ENCODE peak calls at places on chromosomes 11 and 22, in eight cellular contexts. One of them, this sample, is unnamed.

GRCh38 chr11:126310229-126310991 is 6.5 kb downstream of the DCPS start:
- DNase-seq in stomach: peak; percentile 74
- DNase-seq in NCI-H2081 treated with DMSO at 0.1 percent for 48 hours: no peak
- DNase-seq in AG08395: peak; percentile 83
- DNase-seq in HEK293T: peak; percentile 79
- DNase-seq in body of pancreas: peak; percentile 81
- DNase-seq in stimulated activated CD4-positive, alpha-beta T cell treated with anti-CD3 and anti-CD28 coated beads, Interleukin-2, amount 100 ng/mL, for 48 hours: peak; percentile 51
- DNase-seq in fibroblast of the conjunctiva: peak; percentile 51
- DNase-seq in this sample: peak; percentile 81

GRCh38 chr11:65129649-65130441 is 4.5 kb downstream of the SYVN1 start:
- DNase-seq in stimulated activated CD4-positive, alpha-beta T cell treated with anti-CD3 and anti-CD28 coated beads, Interleukin-2, amount 100 ng/mL, for 48 hours: no peak
- DNase-seq in fibroblast of the conjunctiva: no peak
- DNase-seq in stomach: no peak
- DNase-seq in body of pancreas: no peak
- DNase-seq in NCI-H2081 treated with DMSO at 0.1 percent for 48 hours: no peak
- DNase-seq in AG08395: no peak
- DNase-seq in HEK293T: no peak
- DNase-seq in this sample: no peak

GRCh38 chr11:69888671-69889076 is 69.5 kb upstream of the FGF3 start:
- DNase-seq in HEK293T: peak; percentile 84
- DNase-seq in stimulated activated CD4-positive, alpha-beta T cell treated with anti-CD3 and anti-CD28 coated beads, Interleukin-2, amount 100 ng/mL, for 48 hours: peak; percentile 71
- DNase-seq in NCI-H2081 treated with DMSO at 0.1 percent for 48 hours: no peak
- DNase-seq in fibroblast of the conjunctiva: peak; percentile 14
- DNase-seq in stomach: peak; percentile 77
- DNase-seq in body of pancreas: peak; percentile 77
- DNase-seq in AG08395: peak; percentile 83
- DNase-seq in this sample: peak; percentile 87

GRCh38 chr11:118915941-118916841 is 9.5 kb downstream of the BCL9L start:
- DNase-seq in stimulated activated CD4-positive, alpha-beta T cell treated with anti-CD3 and anti-CD28 coated beads, Interleukin-2, amount 100 ng/mL, for 48 hours: no peak
- DNase-seq in AG08395: no peak
- DNase-seq in fibroblast of the conjunctiva: no peak
- DNase-seq in HEK293T: no peak
- DNase-seq in stomach: no peak
- DNase-seq in NCI-H2081 treated with DMSO at 0.1 percent for 48 hours: no peak
- DNase-seq in body of pancreas: no peak
- DNase-seq in this sample: no peak

GRCh38 chr11:102269927-102270326 is 47.4 kb upstream of the BIRC3 start:
- DNase-seq in fibroblast of the conjunctiva: no peak
- DNase-seq in NCI-H2081 treated with DMSO at 0.1 percent for 48 hours: no peak
- DNase-seq in HEK293T: no peak
- DNase-seq in AG08395: peak; percentile 23
- DNase-seq in stimulated activated CD4-positive, alpha-beta T cell treated with anti-CD3 and anti-CD28 coated beads, Interleukin-2, amount 100 ng/mL, for 48 hours: no peak
- DNase-seq in body of pancreas: no peak
- DNase-seq in stomach: no peak
- DNase-seq in this sample: no peak

GRCh38 chr11:14136561-14136960 is 174.0 kb downstream of the SPON1 start:
- DNase-seq in stimulated activated CD4-positive, alpha-beta T cell treated with anti-CD3 and anti-CD28 coated beads, Interleukin-2, amount 100 ng/mL, for 48 hours: no peak
- DNase-seq in stomach: no peak
- DNase-seq in HEK293T: no peak
- DNase-seq in body of pancreas: no peak
- DNase-seq in NCI-H2081 treated with DMSO at 0.1 percent for 48 hours: no peak
- DNase-seq in AG08395: no peak
- DNase-seq in fibroblast of the conjunctiva: no peak
- DNase-seq in this sample: no peak

GRCh38 chr22:37662039-37662438 is 3.5 kb downstream of the PDXP start:
- DNase-seq in fibroblast of the conjunctiva: no peak
- DNase-seq in NCI-H2081 treated with DMSO at 0.1 percent for 48 hours: no peak
- DNase-seq in stomach: no peak
- DNase-seq in AG08395: no peak
- DNase-seq in body of pancreas: no peak
- DNase-seq in stimulated activated CD4-positive, alpha-beta T cell treated with anti-CD3 and anti-CD28 coated beads, Interleukin-2, amount 100 ng/mL, for 48 hours: no peak
- DNase-seq in HEK293T: no peak
- DNase-seq in this sample: no peak

GRCh38 chr11:114282488-114282887 is 13.7 kb upstream of the NNMT start:
- DNase-seq in stomach: no peak
- DNase-seq in fibroblast of the conjunctiva: no peak
- DNase-seq in stimulated activated CD4-positive, alpha-beta T cell treated with anti-CD3 and anti-CD28 coated beads, Interleukin-2, amount 100 ng/mL, for 48 hours: no peak
- DNase-seq in body of pancreas: no peak
- DNase-seq in NCI-H2081 treated with DMSO at 0.1 percent for 48 hours: no peak
- DNase-seq in AG08395: no peak
- DNase-seq in HEK293T: no peak
- DNase-seq in this sample: no peak

GRCh38 chr11:19907008-19907579 is 194.5 kb downstream of the NAV2 start:
- DNase-seq in stomach: no peak
- DNase-seq in AG08395: no peak
- DNase-seq in NCI-H2081 treated with DMSO at 0.1 percent for 48 hours: no peak
- DNase-seq in body of pancreas: no peak
- DNase-seq in stimulated activated CD4-positive, alpha-beta T cell treated with anti-CD3 and anti-CD28 coated beads, Interleukin-2, amount 100 ng/mL, for 48 hours: no peak
- DNase-seq in HEK293T: no peak
- DNase-seq in fibroblast of the conjunctiva: no peak
- DNase-seq in this sample: no peak

GRCh38 chr11:78140392-78141077 is 1.1 kb upstream of the ALG8 start:
- DNase-seq in stimulated activated CD4-positive, alpha-beta T cell treated with anti-CD3 and anti-CD28 coated beads, Interleukin-2, amount 100 ng/mL, for 48 hours: no peak
- DNase-seq in fibroblast of the conjunctiva: no peak
- DNase-seq in NCI-H2081 treated with DMSO at 0.1 percent for 48 hours: no peak
- DNase-seq in body of pancreas: no peak
- DNase-seq in HEK293T: no peak
- DNase-seq in stomach: no peak
- DNase-seq in AG08395: no peak
- DNase-seq in this sample: no peak

GRCh38 chr11:1874406-1875092 is 17.1 kb downstream of the PRR33 start:
- DNase-seq in stimulated activated CD4-positive, alpha-beta T cell treated with anti-CD3 and anti-CD28 coated beads, Interleukin-2, amount 100 ng/mL, for 48 hours: no peak
- DNase-seq in AG08395: no peak
- DNase-seq in HEK293T: no peak
- DNase-seq in body of pancreas: peak; percentile 4
- DNase-seq in NCI-H2081 treated with DMSO at 0.1 percent for 48 hours: no peak
- DNase-seq in fibroblast of the conjunctiva: no peak
- DNase-seq in stomach: no peak
- DNase-seq in this sample: no peak

GRCh38 chr22:45968751-45969413 is 8.1 kb downstream of the WNT7B start:
- DNase-seq in HEK293T: no peak
- DNase-seq in stimulated activated CD4-positive, alpha-beta T cell treated with anti-CD3 and anti-CD28 coated beads, Interleukin-2, amount 100 ng/mL, for 48 hours: no peak
- DNase-seq in fibroblast of the conjunctiva: no peak
- DNase-seq in AG08395: peak; percentile 56
- DNase-seq in stomach: no peak
- DNase-seq in body of pancreas: no peak
- DNase-seq in NCI-H2081 treated with DMSO at 0.1 percent for 48 hours: no peak
- DNase-seq in this sample: peak; percentile 57

GRCh38 chr11:36376315-36376887 is 80.3 kb downstream of the PRR5L start:
- DNase-seq in HEK293T: peak; percentile 11
- DNase-seq in fibroblast of the conjunctiva: no peak
- DNase-seq in body of pancreas: no peak
- DNase-seq in AG08395: peak; percentile 20
- DNase-seq in stimulated activated CD4-positive, alpha-beta T cell treated with anti-CD3 and anti-CD28 coated beads, Interleukin-2, amount 100 ng/mL, for 48 hours: no peak
- DNase-seq in stomach: peak; percentile 32
- DNase-seq in NCI-H2081 treated with DMSO at 0.1 percent for 48 hours: no peak
- DNase-seq in this sample: peak; percentile 43

GRCh38 chr11:1100417-1101245 is 26.0 kb downstream of the MUC2 start:
- DNase-seq in HEK293T: no peak
- DNase-seq in body of pancreas: no peak
- DNase-seq in AG08395: no peak
- DNase-seq in stomach: no peak
- DNase-seq in fibroblast of the conjunctiva: no peak
- DNase-seq in stimulated activated CD4-positive, alpha-beta T cell treated with anti-CD3 and anti-CD28 coated beads, Interleukin-2, amount 100 ng/mL, for 48 hours: no peak
- DNase-seq in NCI-H2081 treated with DMSO at 0.1 percent for 48 hours: no peak
- DNase-seq in this sample: no peak

GRCh38 chr11:71936825-71937224 is 8.0 kb downstream of the RNF121 start:
- DNase-seq in stomach: no peak
- DNase-seq in AG08395: no peak
- DNase-seq in HEK293T: no peak
- DNase-seq in NCI-H2081 treated with DMSO at 0.1 percent for 48 hours: no peak
- DNase-seq in fibroblast of the conjunctiva: no peak
- DNase-seq in body of pancreas: no peak
- DNase-seq in stimulated activated CD4-positive, alpha-beta T cell treated with anti-CD3 and anti-CD28 coated beads, Interleukin-2, amount 100 ng/mL, for 48 hours: no peak
- DNase-seq in this sample: no peak

GRCh38 chr11:100936781-100937180 is 192.8 kb downstream of the PGR start:
- DNase-seq in fibroblast of the conjunctiva: no peak
- DNase-seq in stimulated activated CD4-positive, alpha-beta T cell treated with anti-CD3 and anti-CD28 coated beads, Interleukin-2, amount 100 ng/mL, for 48 hours: no peak
- DNase-seq in body of pancreas: no peak
- DNase-seq in AG08395: no peak
- DNase-seq in stomach: no peak
- DNase-seq in NCI-H2081 treated with DMSO at 0.1 percent for 48 hours: no peak
- DNase-seq in HEK293T: no peak
- DNase-seq in this sample: no peak

GRCh38 chr11:78932757-78933156 is 358.1 kb upstream of the NARS2 start:
- DNase-seq in stimulated activated CD4-positive, alpha-beta T cell treated with anti-CD3 and anti-CD28 coated beads, Interleukin-2, amount 100 ng/mL, for 48 hours: no peak
- DNase-seq in AG08395: no peak
- DNase-seq in HEK293T: no peak
- DNase-seq in fibroblast of the conjunctiva: no peak
- DNase-seq in body of pancreas: no peak
- DNase-seq in NCI-H2081 treated with DMSO at 0.1 percent for 48 hours: no peak
- DNase-seq in stomach: no peak
- DNase-seq in this sample: no peak

GRCh38 chr11:719214-720016 is 13.4 kb downstream of the EPS8L2 start:
- DNase-seq in NCI-H2081 treated with DMSO at 0.1 percent for 48 hours: no peak
- DNase-seq in fibroblast of the conjunctiva: no peak
- DNase-seq in stomach: no peak
- DNase-seq in AG08395: no peak
- DNase-seq in body of pancreas: no peak
- DNase-seq in stimulated activated CD4-positive, alpha-beta T cell treated with anti-CD3 and anti-CD28 coated beads, Interleukin-2, amount 100 ng/mL, for 48 hours: no peak
- DNase-seq in HEK293T: no peak
- DNase-seq in this sample: no peak

GRCh38 chr11:87740968-87741367 is 434.3 kb downstream of the RAB38 start:
- DNase-seq in NCI-H2081 treated with DMSO at 0.1 percent for 48 hours: no peak
- DNase-seq in fibroblast of the conjunctiva: no peak
- DNase-seq in HEK293T: no peak
- DNase-seq in stomach: no peak
- DNase-seq in body of pancreas: no peak
- DNase-seq in stimulated activated CD4-positive, alpha-beta T cell treated with anti-CD3 and anti-CD28 coated beads, Interleukin-2, amount 100 ng/mL, for 48 hours: no peak
- DNase-seq in AG08395: no peak
- DNase-seq in this sample: no peak

GRCh38 chr11:20670932-20671403 is 1.6 kb downstream of the NELL1 start:
- DNase-seq in HEK293T: no peak
- DNase-seq in stomach: no peak
- DNase-seq in body of pancreas: no peak
- DNase-seq in fibroblast of the conjunctiva: no peak
- DNase-seq in stimulated activated CD4-positive, alpha-beta T cell treated with anti-CD3 and anti-CD28 coated beads, Interleukin-2, amount 100 ng/mL, for 48 hours: no peak
- DNase-seq in NCI-H2081 treated with DMSO at 0.1 percent for 48 hours: no peak
- DNase-seq in AG08395: no peak
- DNase-seq in this sample: no peak

GRCh38 chr11:12756101-12756500 is 81.9 kb downstream of the TEAD1 start:
- DNase-seq in body of pancreas: no peak
- DNase-seq in stomach: no peak
- DNase-seq in HEK293T: no peak
- DNase-seq in stimulated activated CD4-positive, alpha-beta T cell treated with anti-CD3 and anti-CD28 coated beads, Interleukin-2, amount 100 ng/mL, for 48 hours: no peak
- DNase-seq in fibroblast of the conjunctiva: no peak
- DNase-seq in NCI-H2081 treated with DMSO at 0.1 percent for 48 hours: peak; percentile 68
- DNase-seq in AG08395: no peak
- DNase-seq in this sample: no peak

GRCh38 chr11:104700609-104701008 is 197.7 kb downstream of the CASP12 start:
- DNase-seq in body of pancreas: no peak
- DNase-seq in stimulated activated CD4-positive, alpha-beta T cell treated with anti-CD3 and anti-CD28 coated beads, Interleukin-2, amount 100 ng/mL, for 48 hours: no peak
- DNase-seq in HEK293T: no peak
- DNase-seq in stomach: no peak
- DNase-seq in AG08395: peak; percentile 56
- DNase-seq in NCI-H2081 treated with DMSO at 0.1 percent for 48 hours: no peak
- DNase-seq in fibroblast of the conjunctiva: no peak
- DNase-seq in this sample: peak; percentile 32

GRCh38 chr22:19367763-19368367 is 63.7 kb downstream of the HIRA start:
- DNase-seq in HEK293T: no peak
- DNase-seq in body of pancreas: no peak
- DNase-seq in stimulated activated CD4-positive, alpha-beta T cell treated with anti-CD3 and anti-CD28 coated beads, Interleukin-2, amount 100 ng/mL, for 48 hours: no peak
- DNase-seq in stomach: no peak
- DNase-seq in fibroblast of the conjunctiva: no peak
- DNase-seq in AG08395: no peak
- DNase-seq in NCI-H2081 treated with DMSO at 0.1 percent for 48 hours: no peak
- DNase-seq in this sample: no peak

GRCh38 chr11:79054636-79055035 is 386.2 kb downstream of the TENM4 start:
- DNase-seq in AG08395: no peak
- DNase-seq in HEK293T: no peak
- DNase-seq in fibroblast of the conjunctiva: peak; percentile 14
- DNase-seq in body of pancreas: no peak
- DNase-seq in NCI-H2081 treated with DMSO at 0.1 percent for 48 hours: no peak
- DNase-seq in stomach: no peak
- DNase-seq in stimulated activated CD4-positive, alpha-beta T cell treated with anti-CD3 and anti-CD28 coated beads, Interleukin-2, amount 100 ng/mL, for 48 hours: no peak
- DNase-seq in this sample: no peak

GRCh38 chr11:120119121-120119520 is 18.8 kb downstream of the TRIM29 start:
- DNase-seq in NCI-H2081 treated with DMSO at 0.1 percent for 48 hours: no peak
- DNase-seq in body of pancreas: no peak
- DNase-seq in stimulated activated CD4-positive, alpha-beta T cell treated with anti-CD3 and anti-CD28 coated beads, Interleukin-2, amount 100 ng/mL, for 48 hours: no peak
- DNase-seq in stomach: no peak
- DNase-seq in fibroblast of the conjunctiva: no peak
- DNase-seq in HEK293T: no peak
- DNase-seq in AG08395: no peak
- DNase-seq in this sample: no peak

GRCh38 chr11:69357458-69358397 is 63.8 kb downstream of the MYEOV start:
- DNase-seq in stomach: peak; percentile 21
- DNase-seq in HEK293T: no peak
- DNase-seq in stimulated activated CD4-positive, alpha-beta T cell treated with anti-CD3 and anti-CD28 coated beads, Interleukin-2, amount 100 ng/mL, for 48 hours: no peak
- DNase-seq in body of pancreas: no peak
- DNase-seq in fibroblast of the conjunctiva: no peak
- DNase-seq in NCI-H2081 treated with DMSO at 0.1 percent for 48 hours: no peak
- DNase-seq in AG08395: no peak
- DNase-seq in this sample: no peak

GRCh38 chr11:62694455-62695167 is 5.3 kb upstream of the LRRN4CL start:
- DNase-seq in stimulated activated CD4-positive, alpha-beta T cell treated with anti-CD3 and anti-CD28 coated beads, Interleukin-2, amount 100 ng/mL, for 48 hours: peak; percentile 76
- DNase-seq in stomach: peak; percentile 85
- DNase-seq in NCI-H2081 treated with DMSO at 0.1 percent for 48 hours: no peak
- DNase-seq in HEK293T: peak; percentile 69
- DNase-seq in AG08395: peak; percentile 83
- DNase-seq in fibroblast of the conjunctiva: peak; percentile 88
- DNase-seq in body of pancreas: peak; percentile 88
- DNase-seq in this sample: peak; percentile 80

This sample was measured in AG20443.